ENCODE peak calls at places on chromosomes 5 and 9, in ten cellular contexts. U, C, F, X, T, W, Y, B, R and G are unnamed samples.

GRCh38 chr9:136133959-136134484 is 15.3 kb upstream of the TMEM250 start:
- DNase-seq in Y (no peak), F (no peak), T (no peak), R (no peak), U (no peak), B (no peak), W (no peak), X (no peak), C (no peak), G (no peak)

GRCh38 chr9:78954286-78954685 is 617.5 kb upstream of the TLE4 start:
- DNase-seq in F (no peak), U (no peak), T (no peak), Y (no peak), X (no peak), W (no peak), B (peak; percentile 48), C (no peak), R (no peak), G (no peak)

GRCh38 chr9:123408313-123409266 is 52.6 kb downstream of the CRB2 start:
- DNase-seq in U (no peak), T (no peak), Y (no peak), R (no peak), C (no peak), B (no peak), F (no peak), X (peak; percentile 15), W (no peak), G (no peak)

GRCh38 chr9:20551835-20552234 is 70.5 kb downstream of the MLLT3 start:
- DNase-seq in F (no peak), B (peak; percentile 27), W (no peak), U (no peak), R (no peak), X (no peak), C (no peak), T (no peak), Y (no peak), G (peak; percentile 79)

GRCh38 chr9:136024696-136025316 is 63.6 kb upstream of the UBAC1 start:
- DNase-seq in T (no peak), B (no peak), W (no peak), U (peak; percentile 34), F (no peak), Y (no peak), X (no peak), R (no peak), C (no peak), G (no peak)

GRCh38 chr5:14413331-14413750 is 168.3 kb upstream of the OTULINL start:
- DNase-seq in B (no peak), X (no peak), R (no peak), C (no peak), W (no peak), F (no peak), Y (no peak), U (no peak), T (peak; percentile 56), G (no peak)

GRCh38 chr5:150101019-150101418 is 14.7 kb upstream of the CSF1R start:
- DNase-seq in F (no peak), B (no peak), W (no peak), C (no peak), U (no peak), X (no peak), R (no peak), Y (no peak), T (no peak), G (no peak)

GRCh38 chr5:115774684-115775083 is 41.8 kb downstream of the CDO1 start:
- DNase-seq in U (no peak), R (no peak), X (no peak), T (no peak), B (no peak), C (no peak), Y (no peak), F (no peak), W (no peak), G (no peak)

GRCh38 chr9:70472268-70473249 is 58.1 kb upstream of the KLF9 start:
- DNase-seq in F (no peak), X (no peak), R (no peak), B (no peak), U (no peak), T (no peak), Y (no peak), W (no peak), C (no peak), G (no peak)

GRCh38 chr9:70466976-70467551 is 52.6 kb upstream of the KLF9 start:
- DNase-seq in R (no peak), B (no peak), U (no peak), C (no peak), W (peak; percentile 55), F (no peak), T (peak; percentile 82), X (no peak), Y (no peak), G (no peak)

GRCh38 chr9:70465904-70466303 is 51.4 kb upstream of the KLF9 start:
- DNase-seq in X (no peak), R (no peak), B (no peak), T (no peak), C (no peak), U (no peak), F (no peak), Y (no peak), W (no peak), G (no peak)

GRCh38 chr9:70474413-70474812 is 60.0 kb upstream of the KLF9 start:
- DNase-seq in Y (no peak), C (no peak), X (no peak), U (no peak), W (no peak), F (no peak), T (no peak), B (no peak), R (no peak), G (no peak)

DNA sequence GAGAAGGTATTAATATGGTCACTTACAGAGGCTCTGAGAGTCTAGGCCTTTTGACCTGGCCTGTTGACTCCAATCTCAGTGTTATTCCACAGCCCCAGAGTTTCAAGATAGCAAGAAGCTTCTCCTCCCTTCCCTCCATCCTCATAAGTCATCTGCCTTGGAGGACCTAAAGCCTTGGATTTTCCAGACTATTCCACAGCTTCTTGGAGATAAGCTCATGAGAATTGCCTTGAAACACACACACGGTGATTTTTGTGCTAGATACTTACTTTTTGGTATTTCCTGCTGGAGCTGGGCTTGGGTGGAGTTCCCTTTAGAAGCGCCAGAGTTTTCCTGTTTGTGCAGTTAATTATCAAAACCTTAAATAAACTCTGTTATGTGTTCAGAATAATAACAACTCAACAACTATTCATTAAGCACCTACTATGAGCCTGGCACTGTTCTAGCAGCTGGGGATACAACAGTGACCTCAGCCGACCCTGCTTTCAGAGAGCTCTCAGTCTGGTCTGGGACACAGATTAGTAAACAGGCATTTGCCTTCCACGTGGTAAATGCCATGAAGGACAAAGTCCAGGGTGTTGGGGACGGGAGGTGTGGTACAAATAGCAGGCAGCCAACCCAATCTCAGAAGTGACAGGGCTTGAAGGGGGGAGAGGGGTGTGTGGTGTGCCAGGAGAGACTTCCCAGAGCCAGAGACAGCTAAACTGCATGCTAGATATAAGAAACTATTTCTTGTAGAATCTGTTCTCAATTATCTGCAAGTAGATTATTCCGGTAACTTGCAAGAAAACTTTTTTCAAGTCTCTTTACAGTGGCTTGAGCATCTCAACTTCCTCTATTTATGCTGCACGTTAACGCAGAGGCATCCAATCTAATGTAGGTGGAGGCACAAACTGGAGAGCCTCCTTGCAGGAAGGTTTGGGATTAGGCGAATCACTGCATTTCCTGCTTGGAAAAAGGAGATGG is 55.9 kb upstream of the KLF9 start:
- DNase-seq in X (no peak), R (no peak), F (no peak), Y (no peak), W (no peak), T (no peak), B (peak; percentile 77), C (no peak), U (no peak), G (peak; percentile 98)
- H3K27ac ChIP-seq in X (peak overlapping the region; percentile 9), R (no peak overlapping the region), F (peak overlapping the region; percentile 6), Y (peak overlapping the region; percentile 57), W (no peak overlapping the region), T (no peak overlapping the region), B (peak overlapping the region; percentile 64), C (no peak overlapping the region), U (peak overlapping the region; percentile 67), G (peak overlapping the region; percentile 85)

DNA sequence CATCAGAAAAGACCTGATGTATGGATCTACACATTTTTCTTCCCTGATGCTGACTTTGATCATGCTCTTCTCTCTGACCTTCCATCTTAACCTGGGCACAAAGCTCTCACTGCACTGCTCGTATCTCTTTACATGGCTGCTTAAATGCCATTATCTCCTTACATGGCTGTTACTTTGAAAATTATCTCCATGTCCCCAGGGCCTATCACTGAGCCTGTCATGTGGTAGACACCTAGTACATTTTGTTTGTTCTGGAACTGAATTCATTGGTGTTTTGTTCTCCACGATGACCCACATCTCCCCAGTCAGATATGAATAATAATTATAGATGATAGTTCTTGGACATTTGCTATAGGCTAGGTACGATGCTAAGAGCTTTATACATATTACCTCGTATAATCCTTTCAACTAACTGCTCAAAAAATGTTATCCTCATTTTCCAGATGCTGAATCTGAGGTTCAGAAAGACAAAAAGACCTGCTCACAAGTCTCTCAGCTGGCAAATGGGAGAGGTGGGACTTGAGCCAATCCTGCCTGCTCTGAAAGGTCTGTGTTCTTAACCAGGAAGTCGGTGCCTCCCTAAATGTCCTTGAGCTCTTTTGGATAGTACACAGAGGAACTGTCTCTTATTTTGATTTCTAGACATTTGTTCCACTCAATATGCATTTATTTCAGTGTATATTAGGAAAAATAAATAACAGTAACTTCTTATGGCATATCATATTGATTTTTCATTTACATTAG is 9.8 kb upstream of the CPEB4 start:
- DNase-seq in B (no peak), W (no peak), T (no peak), F (no peak), U (peak; percentile 77), C (no peak), Y (no peak), X (no peak), R (no peak), G (no peak)
- H3K27ac ChIP-seq in B (no peak overlapping the region), W (no peak overlapping the region), T (no peak overlapping the region), F (no peak overlapping the region), U (peak overlapping the region; percentile 80), C (no peak overlapping the region), Y (peak overlapping the region; percentile 13), X (no peak overlapping the region), R (no peak overlapping the region), G (no peak overlapping the region)

GRCh38 chr9:113156880-113157279 is 6.1 kb downstream of the SLC31A2 start:
- DNase-seq in Y (no peak), X (no peak), C (no peak), F (no peak), T (no peak), B (no peak), U (no peak), R (no peak), W (no peak), G (no peak)

GRCh38 chr9:113154471-113154870 is 3.7 kb downstream of the SLC31A2 start:
- DNase-seq in T (peak; percentile 61), X (peak; percentile 84), B (no peak), U (no peak), W (peak; percentile 59), C (no peak), F (no peak), Y (no peak), R (no peak), G (no peak)

GRCh38 chr9:113158446-113158845 is 7.6 kb downstream of the SLC31A2 start:
- DNase-seq in B (no peak), F (no peak), Y (no peak), W (no peak), X (no peak), C (no peak), T (no peak), U (no peak), R (no peak), G (no peak)

GRCh38 chr9:113154936-113155335 is 4.1 kb downstream of the SLC31A2 start:
- DNase-seq in T (no peak), F (no peak), Y (no peak), W (no peak), U (no peak), C (no peak), X (no peak), B (no peak), R (no peak), G (no peak)

DNA sequence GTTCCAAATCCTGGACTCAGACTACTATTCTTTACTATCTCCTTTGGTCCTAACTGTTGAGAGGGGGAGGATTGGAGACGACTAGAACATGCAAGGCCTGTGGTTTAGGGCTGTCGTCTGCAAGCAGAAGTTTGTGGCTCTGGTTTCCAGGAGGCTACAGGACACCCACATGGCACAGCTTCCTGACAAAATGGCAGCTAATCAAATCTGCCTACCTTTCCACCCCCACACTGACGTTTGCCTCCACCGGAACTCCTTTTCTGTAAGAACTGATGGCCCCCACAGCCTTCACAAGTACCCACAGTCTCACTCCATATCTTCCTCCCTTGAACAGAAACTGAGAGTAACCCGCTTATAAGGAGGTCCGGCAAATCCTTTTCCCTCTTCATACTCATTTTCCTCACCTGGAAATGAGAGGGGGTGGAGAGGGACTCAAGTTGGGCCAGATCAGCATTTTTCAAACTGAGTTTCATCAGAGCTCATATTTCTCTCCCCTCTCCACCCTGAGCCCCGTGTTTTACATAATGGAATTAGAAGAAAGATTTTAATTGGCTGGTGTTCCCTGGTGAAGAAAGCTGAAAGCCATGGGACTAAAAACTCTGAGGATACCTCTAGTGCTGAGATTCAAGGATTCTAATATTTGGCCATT is 5.2 kb downstream of the SLC31A2 start:
- DNase-seq in U (no peak), Y (no peak), F (no peak), B (no peak), W (no peak), C (no peak), R (no peak), T (no peak), X (no peak), G (peak; percentile 10)
- H3K27ac ChIP-seq in U (peak overlapping the region; percentile 25), Y (no peak overlapping the region), F (no peak overlapping the region), B (no peak overlapping the region), W (peak overlapping the region; percentile 19), C (no peak overlapping the region), R (no peak overlapping the region), T (no peak overlapping the region), X (peak overlapping the region; percentile 99), G (peak overlapping the region; percentile 14)

GRCh38 chr9:119050281-119050680 is 319.0 kb downstream of the BRINP1 start:
- DNase-seq in C (no peak), R (no peak), U (no peak), Y (no peak), X (no peak), W (no peak), F (no peak), B (no peak), T (no peak), G (no peak)

GRCh38 chr9:119052339-119053030 is 316.8 kb downstream of the BRINP1 start:
- DNase-seq in B (no peak), U (no peak), X (no peak), T (no peak), Y (no peak), R (no peak), C (no peak), F (peak; percentile 80), W (peak; percentile 8), G (no peak)

GRCh38 chr9:119047513-119047912 is 321.7 kb downstream of the BRINP1 start:
- DNase-seq in T (no peak), U (no peak), C (no peak), B (no peak), X (no peak), F (no peak), W (no peak), R (no peak), Y (no peak), G (no peak)

DNA sequence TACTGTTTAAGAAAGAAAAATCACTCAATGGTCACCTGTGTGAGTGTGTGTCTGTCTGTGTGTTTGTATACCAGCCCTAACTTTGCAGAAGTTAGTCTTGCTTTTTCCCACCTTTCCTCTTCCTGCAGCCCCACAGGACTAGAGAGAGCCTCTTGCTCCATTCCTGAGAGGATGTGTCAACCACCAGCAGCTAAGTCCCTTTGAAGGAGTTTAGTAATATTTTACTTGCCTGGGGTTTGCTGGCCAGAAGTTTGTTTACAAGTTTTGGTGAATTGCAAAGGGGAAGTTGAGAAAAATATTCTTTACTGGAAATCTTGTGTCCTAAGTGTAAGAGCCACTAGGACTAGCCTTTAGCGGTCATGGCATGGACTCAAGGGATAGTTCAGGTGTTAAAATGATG is 316.2 kb downstream of the BRINP1 start:
- DNase-seq in B (no peak), U (no peak), F (no peak), W (no peak), X (no peak), Y (no peak), C (no peak), R (no peak), T (no peak), G (no peak)
- H3K27ac ChIP-seq in B (no peak overlapping the region), U (peak overlapping the region; percentile 68), F (no peak overlapping the region), W (no peak overlapping the region), X (no peak overlapping the region), Y (no peak overlapping the region), C (no peak overlapping the region), R (no peak overlapping the region), T (no peak overlapping the region), G (no peak overlapping the region)